ENCODE peak calls at places on chromosomes 5 and 9, in six cellular contexts. W is HepG2, I is H1, D is HCT116, L is GM12878, J is K562. U is an unnamed sample.

GRCh38 chr9:111050819-111051218 is 12.5 kb upstream of the LPAR1 start:
- DNase-seq in W (no peak), I (no peak), D (no peak), L (no peak), J (no peak), U (no peak)

GRCh38 chr5:126398791-126399190 is 24.4 kb upstream of the GRAMD2B start:
- DNase-seq in W (no peak), I (no peak), D (no peak), L (no peak), J (no peak), U (no peak)

GRCh38 chr5:38751103-38751502 is 94.7 kb upstream of the OSMR start:
- DNase-seq in W (no peak), I (no peak), D (no peak), L (no peak), J (peak; percentile 13), U (no peak)

GRCh38 chr5:76947064-76947463 is 5.8 kb upstream of the CRHBP start:
- DNase-seq in W (no peak), I (no peak), D (no peak), L (no peak), J (peak; percentile 84), U (no peak)

GRCh38 chr9:83067579-83067978 is 4.6 kb upstream of the RASEF start:
- DNase-seq in W (no peak), I (no peak), D (no peak), L (no peak), J (no peak), U (no peak)

GRCh38 chr9:111197251-111197650 is 132.8 kb downstream of the OR2K2 start:
- DNase-seq in W (no peak), I (no peak), D (no peak), L (no peak), J (no peak), U (no peak)

GRCh38 chr5:163626904-163627434 is 121.5 kb downstream of the MAT2B start:
- DNase-seq in W (no peak), I (no peak), D (no peak), L (no peak), J (no peak), U (no peak)

GRCh38 chr5:54807421-54807820 is 178.0 kb downstream of the ESM1 start:
- DNase-seq in W (no peak), I (no peak), D (no peak), L (no peak), J (no peak), U (no peak)

GRCh38 chr5:171743786-171744076 is 41.9 kb upstream of the SMIM23 start:
- DNase-seq in W (no peak), I (no peak), D (no peak), L (no peak), J (no peak), U (no peak)

GRCh38 chr9:35687972-35688557 is 1.7 kb downstream of the TPM2 start:
- DNase-seq in W (no peak), I (no peak), D (no peak), L (no peak), J (no peak), U (no peak)

GRCh38 chr9:132590318-132591182 is 8.1 kb downstream of the BARHL1 start:
- DNase-seq in W (no peak), I (peak; percentile 75), D (no peak), L (no peak), J (no peak), U (no peak)

GRCh38 chr5:135578685-135579341 is at the start of gene CXCL14:
- DNase-seq in W (no peak), I (peak; percentile 68), D (no peak), L (no peak), J (no peak), U (no peak)
- H3K4me3 ChIP-seq in W (no peak within 1 kb of the TSS), I (peak within 1 kb of the TSS; percentile 58), D (no peak within 1 kb of the TSS), L (no peak within 1 kb of the TSS), J (no peak within 1 kb of the TSS), U (no peak within 1 kb of the TSS)

DNA sequence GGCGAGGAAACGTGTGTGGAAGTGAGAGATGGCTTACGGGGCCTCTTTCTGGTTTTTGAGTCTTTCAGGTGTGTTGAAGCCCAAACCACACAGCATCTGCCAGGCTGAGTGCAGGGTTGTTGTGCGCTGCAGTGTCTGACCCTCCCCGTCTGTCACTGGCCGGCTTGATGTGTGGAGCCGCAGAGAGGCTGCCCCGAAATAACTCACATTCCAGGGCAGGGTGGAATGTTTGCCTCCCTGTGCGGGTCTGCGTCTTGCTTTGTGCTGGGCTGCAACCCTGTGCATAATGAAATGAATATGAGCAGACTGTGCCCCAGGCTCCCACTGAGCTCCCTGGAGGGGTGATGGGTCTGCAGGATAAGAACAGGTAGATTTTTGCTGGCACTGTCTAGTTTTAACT is 9.9 kb upstream of the PLEKHG4B start:
- DNase-seq in W (peak; percentile 52), I (peak; percentile 66), D (no peak), L (no peak), J (no peak), U (no peak)
- TF ChIP-seq SIN3A in W (no peak), I (peak; percentile 64), D (no peak), L (no peak), J (no peak), U (no peak)

GRCh38 chr5:82106806-82107205 is 135.0 kb downstream of the ATG10 start:
- DNase-seq in W (no peak), I (no peak), D (no peak), L (no peak), J (no peak), U (no peak)

GRCh38 chr5:82109013-82109412 is 137.2 kb downstream of the ATG10 start:
- DNase-seq in W (peak; percentile 30), I (no peak), D (no peak), L (no peak), J (no peak), U (no peak)

GRCh38 chr5:82106207-82106606 is 134.4 kb downstream of the ATG10 start:
- DNase-seq in W (peak; percentile 19), I (no peak), D (no peak), L (no peak), J (no peak), U (no peak)

GRCh38 chr5:82105457-82105856 is 133.6 kb downstream of the ATG10 start:
- DNase-seq in W (no peak), I (no peak), D (no peak), L (no peak), J (no peak), U (no peak)

DNA sequence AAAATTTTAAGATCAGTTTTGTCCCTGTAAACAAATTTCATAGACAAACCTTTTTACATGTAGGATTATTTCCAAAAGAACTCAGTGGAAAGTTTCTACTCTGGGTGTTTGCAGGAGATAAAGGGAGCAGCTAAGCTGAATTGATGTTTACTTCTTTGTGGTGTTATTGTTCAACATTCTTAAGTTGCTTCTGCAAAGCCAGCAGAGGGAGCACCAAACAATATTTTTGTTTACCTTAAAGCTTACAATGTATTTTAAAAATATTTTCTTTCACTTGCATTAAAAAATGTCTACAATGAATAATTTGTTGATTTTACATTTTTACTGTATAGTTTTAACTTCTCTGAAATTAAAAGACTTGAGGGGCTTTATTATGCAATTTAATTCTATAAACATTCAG is 135.5 kb downstream of the ATG10 start:
- DNase-seq in W (no peak), I (no peak), D (no peak), L (no peak), J (peak; percentile 21), U (peak; percentile 12)
- TF ChIP-seq CTCF in W (no peak), I (no peak), D (peak; percentile 52), L (peak; percentile 50), J (peak; percentile 62), U (peak; percentile 64)

GRCh38 chr9:116153765-116154333 is at the start of gene PAPPA:
- DNase-seq in W (no peak), I (peak; percentile 53), D (no peak), L (no peak), J (no peak), U (no peak)
- H3K4me3 ChIP-seq in W (no peak within 1 kb of the TSS), I (peak within 1 kb of the TSS; percentile 50), D (no peak within 1 kb of the TSS), L (no peak within 1 kb of the TSS), J (no peak within 1 kb of the TSS), U (peak within 1 kb of the TSS; percentile 50)

DNA sequence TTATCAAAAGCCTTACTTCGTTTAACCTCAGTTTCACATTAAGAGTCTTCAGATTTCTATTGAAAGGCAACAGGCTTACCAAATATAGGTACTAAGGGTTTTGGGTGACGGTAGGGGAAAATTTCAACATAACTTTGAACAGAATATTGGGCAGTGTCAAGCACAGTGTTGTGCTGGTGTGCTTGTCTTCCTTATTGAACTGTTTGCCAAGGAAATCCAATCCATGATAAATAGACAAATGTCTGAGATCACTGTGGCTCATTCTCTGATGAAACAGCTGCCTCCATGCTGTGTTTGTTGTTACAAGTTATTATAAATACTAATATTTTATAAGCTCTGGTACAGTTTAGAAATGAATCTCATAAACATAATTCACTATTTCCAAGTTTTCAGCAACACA is 730.1 kb downstream of the NR2F1-AS1 start:
- DNase-seq in W (no peak), I (no peak), D (no peak), L (no peak), J (no peak), U (no peak)
- TF ChIP-seq SIN3A in W (no peak), I (no peak), D (no peak), L (no peak), J (no peak), U (no peak)

DNA sequence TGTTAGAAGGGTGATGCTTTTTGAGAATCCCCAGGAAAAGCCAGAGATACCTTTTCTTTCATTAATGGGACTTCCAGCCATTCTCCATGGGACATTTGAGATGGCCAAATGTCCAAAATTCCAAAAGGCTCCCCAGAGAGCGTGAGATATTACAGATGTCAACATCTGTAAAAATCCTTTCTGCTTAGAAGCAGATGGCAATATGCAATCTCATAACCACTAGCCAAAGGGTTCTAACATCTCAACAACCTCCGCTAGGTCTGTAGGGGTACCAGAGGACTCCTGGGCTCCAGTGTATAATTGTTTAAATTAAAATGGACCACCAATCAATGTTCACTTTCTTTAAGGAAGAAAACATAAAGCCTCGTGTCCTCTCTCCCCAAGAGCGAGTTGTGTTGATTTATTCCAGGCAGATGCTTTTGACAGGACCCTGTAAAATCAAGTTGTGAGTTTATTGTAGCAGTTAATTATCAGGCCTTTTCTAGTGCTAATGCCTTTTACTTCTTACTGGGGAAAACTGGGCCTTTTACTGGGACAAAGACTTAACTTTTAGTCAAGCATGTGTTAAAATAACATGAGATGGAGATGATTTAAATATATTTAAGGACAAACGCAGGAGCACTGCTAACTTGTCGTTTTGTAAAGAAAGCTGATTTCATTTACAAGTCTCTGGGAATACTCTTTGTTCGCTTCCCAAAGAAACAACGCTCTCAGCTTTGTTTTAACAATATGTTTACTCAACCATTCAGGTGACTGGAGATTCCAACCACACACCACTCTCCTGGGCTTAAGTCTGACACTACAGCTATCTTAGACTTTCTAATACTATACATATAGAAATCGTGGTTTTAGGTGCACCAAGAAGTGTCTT is 4.7 kb downstream of the GAS1 start:
- DNase-seq in W (no peak), I (no peak), D (no peak), L (no peak), J (no peak), U (no peak)
- TF ChIP-seq CTCF in W (no peak), I (no peak), D (no peak), L (no peak), J (no peak), U (no peak)

GRCh38 chr9:114588671-114589526 is 1.3 kb downstream of the ATP6V1G1 start:
- DNase-seq in W (no peak), I (no peak), D (no peak), L (no peak), J (no peak), U (no peak)

GRCh38 chr9:114594136-114594535 is 6.6 kb downstream of the ATP6V1G1 start:
- DNase-seq in W (no peak), I (no peak), D (no peak), L (no peak), J (no peak), U (no peak)

GRCh38 chr9:114590328-114590727 is 2.8 kb downstream of the ATP6V1G1 start:
- DNase-seq in W (no peak), I (no peak), D (no peak), L (no peak), J (no peak), U (no peak)

GRCh38 chr9:114592356-114592755 is 4.8 kb downstream of the ATP6V1G1 start:
- DNase-seq in W (no peak), I (no peak), D (no peak), L (no peak), J (no peak), U (no peak)

GRCh38 chr9:114591206-114591853 is 3.8 kb downstream of the ATP6V1G1 start:
- DNase-seq in W (peak; percentile 85), I (no peak), D (no peak), L (no peak), J (no peak), U (no peak)
- H3K4me3 ChIP-seq in W (peak overlapping the region; percentile 35), I (no peak overlapping the region), D (no peak overlapping the region), L (peak overlapping the region; percentile 71), J (no peak overlapping the region), U (no peak overlapping the region)